ENCODE peak calls at places on chromosomes 5 and 9, in five cellular contexts. R is activated CD8-positive, alpha-beta memory T cell treated with anti-CD3 and anti-CD28 coated beads, Interleukin-2, amount 10 ng/mL, durations not matched to agents 7 days and 5 days; K is CD8-positive, alpha-beta memory T cell; W is naive thymus-derived CD4-positive, alpha-beta T cell; N is M059J. M is an unnamed sample.

GRCh38 chr5:43940562-43940961 is 337.6 kb downstream of the NNT start:
- DNase-seq in K (no peak), W (no peak), N (no peak), R (no peak), M (no peak)

GRCh38 chr9:90943341-90943740 is 141.7 kb downstream of the SYK start:
- DNase-seq in N (peak; percentile 51), R (no peak), W (no peak), K (no peak), M (no peak)

GRCh38 chr9:7094052-7094451 is 336.3 kb downstream of the KDM4C start:
- DNase-seq in K (no peak), W (no peak), N (peak; percentile 14), R (no peak), M (no peak)

GRCh38 chr9:81465468-81466002 is 223.8 kb downstream of the TLE1 start:
- DNase-seq in K (no peak), N (no peak), W (no peak), R (no peak), M (no peak)

GRCh38 chr9:88923653-88924284 is 67.5 kb upstream of the S1PR3 start:
- DNase-seq in W (peak; percentile 18), K (no peak), R (peak; percentile 67), N (no peak), M (no peak)

GRCh38 chr5:41252036-41252435 is 38.7 kb upstream of the C6 start:
- DNase-seq in R (no peak), W (no peak), K (no peak), N (peak; percentile 26), M (no peak)

GRCh38 chr5:36374275-36374862 is 72.7 kb upstream of the RANBP3L start:
- DNase-seq in K (no peak), R (no peak), N (peak; percentile 95), W (no peak), M (no peak)

GRCh38 chr9:100473271-100474081 is 527 bp downstream of the TMEFF1 start:
- DNase-seq in N (peak; percentile 54), K (no peak), W (peak; percentile 30), R (peak; percentile 42), M (peak; percentile 85)

GRCh38 chr5:133938932-133939331 is 29.5 kb downstream of the C5orf15 start:
- DNase-seq in R (no peak), N (peak; percentile 38), K (no peak), W (no peak), M (no peak)

GRCh38 chr9:9352877-9353481 is 1259.8 kb downstream of the PTPRD start:
- DNase-seq in N (no peak), R (no peak), K (no peak), W (no peak), M (no peak)

GRCh38 chr5:106306313-106307028 is 1364.3 kb downstream of the EFNA5 start:
- DNase-seq in W (no peak), K (no peak), N (no peak), R (no peak), M (no peak)

GRCh38 chr9:124277420-124277819 is 19.7 kb downstream of the NEK6 start:
- DNase-seq in K (no peak), W (no peak), N (no peak), R (no peak), M (no peak)

M was measured in osteocyte.